ENCODE peak calls at places on chromosomes 5 and 9, in nine cellular contexts. Y is H54; I is HCEC 1CT; N is choroid plexus epithelial cell; X is GM12865; Q is activated CD4-positive, alpha-beta T cell treated with anti-CD3 and anti-CD28 coated beads, Interleukin-2, amount 10 ng/mL, durations not matched to agents 7 days and 5 days; Z is head of caudate nucleus; H is DND-41; U is AG09309. O is an unnamed sample.

GRCh38 chr5:45189481-45189880 is 380.7 kb downstream of the MRPS30 start:
- DNase-seq in Q (no peak), H (no peak), I (no peak), U (no peak), Y (no peak), N (no peak), Z (no peak), X (no peak), O (no peak)

GRCh38 chr5:43019293-43019614 is 20.9 kb downstream of the ANXA2R start:
- DNase-seq in H (no peak), Y (no peak), N (no peak), Q (no peak), I (no peak), X (no peak), Z (no peak), U (no peak), O (no peak)

GRCh38 chr5:135930029-135930948 is 24.5 kb downstream of the LECT2 start:
- DNase-seq in U (no peak), Q (no peak), N (no peak), H (no peak), Z (no peak), I (no peak), X (no peak), Y (no peak), O (no peak)

GRCh38 chr5:175534070-175534932 is 55.9 kb downstream of the SFXN1 start:
- DNase-seq in N (peak), H (peak), X (peak), I (peak), Z (peak), Q (peak), U (peak), Y (peak), O (peak)

GRCh38 chr5:107472620-107473064 is 198.1 kb downstream of the EFNA5 start:
- DNase-seq in I (no peak), N (no peak), H (no peak), X (no peak), U (no peak), Q (no peak), Z (no peak), Y (no peak), O (no peak)

GRCh38 chr9:122426723-122427122 is 51.0 kb downstream of the OR1J1 start:
- DNase-seq in U (no peak), Q (no peak), N (no peak), Z (no peak), X (no peak), H (no peak), Y (no peak), I (no peak), O (no peak)

GRCh38 chr5:58019614-58020013 is 440.3 kb downstream of the PLK2 start:
- DNase-seq in I (peak), N (no peak), X (no peak), U (peak), Y (no peak), H (no peak), Q (no peak), Z (no peak), O (no peak)

GRCh38 chr5:102794047-102794446 is 38.9 kb downstream of the PAM start:
- DNase-seq in H (no peak), Y (no peak), N (no peak), Z (no peak), X (no peak), U (no peak), I (no peak), Q (no peak), O (no peak)

GRCh38 chr5:35198096-35198495 is 32.2 kb downstream of the PRLR start:
- DNase-seq in Y (peak), X (no peak), Q (no peak), U (peak), I (peak), H (no peak), N (peak), Z (no peak), O (no peak)

GRCh38 chr9:105280730-105281129 is 36.3 kb downstream of the SLC44A1 start:
- DNase-seq in X (no peak), H (no peak), Z (no peak), Y (peak), N (no peak), Q (no peak), I (peak), U (no peak), O (no peak)

GRCh38 chr5:79878721-79879336 is 112.2 kb downstream of the MTX3 start:
- DNase-seq in H (peak), Q (peak), N (no peak), Z (no peak), Y (peak), I (no peak), X (peak), U (no peak), O (peak)

GRCh38 chr5:40485021-40485998 is 194.4 kb upstream of the PTGER4 start:
- DNase-seq in N (no peak), H (no peak), Z (no peak), Q (no peak), X (peak), U (no peak), Y (no peak), I (peak), O (no peak)

GRCh38 chr9:125999504-125999881 is 252.3 kb downstream of the PBX3 start:
- DNase-seq in Y (no peak), H (no peak), Z (no peak), X (no peak), I (no peak), Q (no peak), N (no peak), U (no peak), O (no peak)

GRCh38 chr9:125075997-125076396 is 67.3 kb downstream of the SCAI start:
- DNase-seq in Y (no peak), Z (no peak), X (no peak), H (no peak), U (no peak), I (no peak), Q (no peak), N (no peak), O (no peak)

GRCh38 chr5:177469061-177469628 is 4.3 kb downstream of the DBN1 start:
- DNase-seq in X (no peak), H (no peak), Q (no peak), N (peak), Y (no peak), I (no peak), U (no peak), Z (peak), O (no peak)

GRCh38 chr5:172491481-172491880 is 37.2 kb upstream of the SH3PXD2B start:
- DNase-seq in Z (no peak), X (no peak), U (no peak), H (no peak), Q (no peak), N (no peak), Y (no peak), I (no peak), O (no peak)

GRCh38 chr9:93247892-93248291 is 64.0 kb downstream of the WNK2 start:
- DNase-seq in H (no peak), N (no peak), Y (no peak), I (no peak), U (no peak), Z (no peak), Q (no peak), X (no peak), O (no peak)

GRCh38 chr5:122089614-122090013 is 11.6 kb upstream of the LOX start:
- DNase-seq in I (peak), U (peak), Z (no peak), X (no peak), H (peak), Q (no peak), Y (no peak), N (peak), O (peak)

GRCh38 chr5:178672635-178673034 is 45.8 kb upstream of the CLK4 start:
- DNase-seq in I (no peak), Y (no peak), H (no peak), X (no peak), Q (no peak), Z (no peak), U (no peak), N (no peak), O (no peak)

GRCh38 chr9:72648811-72649414 is 127.5 kb downstream of the TMC1 start:
- DNase-seq in I (no peak), Y (no peak), Z (no peak), N (no peak), U (no peak), H (no peak), X (no peak), Q (no peak), O (no peak)

GRCh38 chr5:150043657-150044333 is 42.6 kb downstream of the CSF1R start:
- DNase-seq in U (no peak), Y (no peak), H (no peak), Q (no peak), X (no peak), I (no peak), Z (no peak), N (no peak), O (no peak)

O was measured in K562.